ENCODE peak calls at places on chromosomes 6 and 20, in seven cellular contexts. One of them, this sample, is unnamed.

GRCh38 chr6:134550604-134551003 is 232.7 kb upstream of the SGK1 start:
- DNase-seq in pons: no peak
- DNase-seq in colonic mucosa: no peak
- DNase-seq in fibroblast of gingiva: peak
- DNase-seq in NCI-H1436: no peak
- DNase-seq in coronary artery: no peak
- DNase-seq in cardiac muscle cell: no peak
- DNase-seq in this sample: no peak

GRCh38 chr20:33811763-33812672 is 870 bp downstream of the CHMP4B start:
- DNase-seq in coronary artery: peak
- DNase-seq in colonic mucosa: no peak
- DNase-seq in cardiac muscle cell: peak
- DNase-seq in fibroblast of gingiva: peak
- DNase-seq in pons: peak
- DNase-seq in NCI-H1436: no peak
- DNase-seq in this sample: no peak

GRCh38 chr20:52124821-52125220 is 66.8 kb downstream of the ZFP64 start:
- DNase-seq in cardiac muscle cell: no peak
- DNase-seq in fibroblast of gingiva: no peak
- DNase-seq in coronary artery: no peak
- DNase-seq in pons: no peak
- DNase-seq in NCI-H1436: no peak
- DNase-seq in colonic mucosa: no peak
- DNase-seq in this sample: no peak

GRCh38 chr6:28207244-28208179 is 17.6 kb upstream of the ZSCAN9 start:
- DNase-seq in colonic mucosa: peak
- DNase-seq in cardiac muscle cell: peak
- DNase-seq in NCI-H1436: no peak
- DNase-seq in coronary artery: no peak
- DNase-seq in fibroblast of gingiva: peak
- DNase-seq in pons: no peak
- DNase-seq in this sample: no peak

GRCh38 chr20:17749979-17750721 is 50.4 kb downstream of the BANF2 start:
- DNase-seq in pons: no peak
- DNase-seq in fibroblast of gingiva: peak
- DNase-seq in NCI-H1436: no peak
- DNase-seq in coronary artery: no peak
- DNase-seq in cardiac muscle cell: no peak
- DNase-seq in colonic mucosa: peak
- DNase-seq in this sample: no peak

GRCh38 chr6:4909063-4909645 is 94.7 kb downstream of the RPP40 start:
- DNase-seq in coronary artery: no peak
- DNase-seq in colonic mucosa: no peak
- DNase-seq in NCI-H1436: no peak
- DNase-seq in pons: no peak
- DNase-seq in cardiac muscle cell: no peak
- DNase-seq in fibroblast of gingiva: no peak
- DNase-seq in this sample: no peak

GRCh38 chr20:3786126-3786484 is 435 bp downstream of the CENPB start:
- DNase-seq in coronary artery: no peak
- DNase-seq in fibroblast of gingiva: peak
- DNase-seq in cardiac muscle cell: peak
- DNase-seq in NCI-H1436: peak
- DNase-seq in colonic mucosa: no peak
- DNase-seq in pons: no peak
- DNase-seq in this sample: peak

GRCh38 chr6:33427585-33428218 is 7.8 kb downstream of the SYNGAP1 start:
- DNase-seq in NCI-H1436: peak
- DNase-seq in pons: no peak
- DNase-seq in coronary artery: no peak
- DNase-seq in fibroblast of gingiva: no peak
- DNase-seq in colonic mucosa: peak
- DNase-seq in cardiac muscle cell: peak
- DNase-seq in this sample: peak

GRCh38 chr20:23631981-23632710 is 5.6 kb downstream of the CST3 start:
- DNase-seq in cardiac muscle cell: no peak
- DNase-seq in fibroblast of gingiva: no peak
- DNase-seq in colonic mucosa: no peak
- DNase-seq in coronary artery: no peak
- DNase-seq in NCI-H1436: no peak
- DNase-seq in pons: peak
- DNase-seq in this sample: peak

GRCh38 chr6:97189767-97190166 is 93.2 kb downstream of the MMS22L start:
- DNase-seq in colonic mucosa: no peak
- DNase-seq in fibroblast of gingiva: peak
- DNase-seq in cardiac muscle cell: no peak
- DNase-seq in pons: no peak
- DNase-seq in coronary artery: no peak
- DNase-seq in NCI-H1436: no peak
- DNase-seq in this sample: no peak

GRCh38 chr6:45713981-45714685 is 301.5 kb downstream of the CLIC5 start:
- DNase-seq in cardiac muscle cell: no peak
- DNase-seq in fibroblast of gingiva: no peak
- DNase-seq in colonic mucosa: no peak
- DNase-seq in NCI-H1436: no peak
- DNase-seq in pons: no peak
- DNase-seq in coronary artery: no peak
- DNase-seq in this sample: no peak

GRCh38 chr6:44041461-44042260 is 85.6 kb downstream of the MRPL14 start:
- DNase-seq in cardiac muscle cell: no peak
- DNase-seq in colonic mucosa: no peak
- DNase-seq in pons: no peak
- DNase-seq in coronary artery: no peak
- DNase-seq in fibroblast of gingiva: peak
- DNase-seq in NCI-H1436: no peak
- DNase-seq in this sample: no peak

GRCh38 chr6:10719386-10720228 is 3.3 kb upstream of the TMEM14C start:
- DNase-seq in fibroblast of gingiva: no peak
- DNase-seq in NCI-H1436: no peak
- DNase-seq in pons: no peak
- DNase-seq in cardiac muscle cell: no peak
- DNase-seq in colonic mucosa: peak
- DNase-seq in coronary artery: no peak
- DNase-seq in this sample: no peak

GRCh38 chr6:25942561-25943147 is 12.2 kb upstream of the SLC17A2 start:
- DNase-seq in cardiac muscle cell: peak
- DNase-seq in NCI-H1436: peak
- DNase-seq in colonic mucosa: no peak
- DNase-seq in coronary artery: no peak
- DNase-seq in fibroblast of gingiva: peak
- DNase-seq in pons: peak
- DNase-seq in this sample: peak

GRCh38 chr6:128067446-128068109 is 166.7 kb upstream of the THEMIS start:
- DNase-seq in pons: peak
- DNase-seq in fibroblast of gingiva: no peak
- DNase-seq in cardiac muscle cell: no peak
- DNase-seq in colonic mucosa: no peak
- DNase-seq in NCI-H1436: no peak
- DNase-seq in coronary artery: no peak
- DNase-seq in this sample: no peak

GRCh38 chr20:49347156-49347555 is 69.3 kb upstream of the ZNFX1 start:
- DNase-seq in NCI-H1436: no peak
- DNase-seq in colonic mucosa: no peak
- DNase-seq in cardiac muscle cell: no peak
- DNase-seq in fibroblast of gingiva: no peak
- DNase-seq in coronary artery: no peak
- DNase-seq in pons: no peak
- DNase-seq in this sample: no peak

GRCh38 chr20:45293041-45294002 is 13.3 kb upstream of the RBPJL start:
- DNase-seq in NCI-H1436: peak
- DNase-seq in fibroblast of gingiva: peak
- DNase-seq in colonic mucosa: peak
- DNase-seq in pons: peak
- DNase-seq in cardiac muscle cell: peak
- DNase-seq in coronary artery: peak
- DNase-seq in this sample: peak

GRCh38 chr20:53045941-53046340 is 73.8 kb downstream of the TSHZ2 start:
- DNase-seq in coronary artery: no peak
- DNase-seq in cardiac muscle cell: peak
- DNase-seq in colonic mucosa: no peak
- DNase-seq in fibroblast of gingiva: no peak
- DNase-seq in pons: no peak
- DNase-seq in NCI-H1436: no peak
- DNase-seq in this sample: no peak

GRCh38 chr6:168608113-168608400 is 167.1 kb downstream of the SMOC2 start:
- DNase-seq in coronary artery: peak
- DNase-seq in fibroblast of gingiva: no peak
- DNase-seq in colonic mucosa: no peak
- DNase-seq in pons: no peak
- DNase-seq in cardiac muscle cell: no peak
- DNase-seq in NCI-H1436: no peak
- DNase-seq in this sample: no peak

GRCh38 chr6:21164768-21165326 is 428.7 kb upstream of the SOX4 start:
- DNase-seq in pons: no peak
- DNase-seq in coronary artery: no peak
- DNase-seq in fibroblast of gingiva: no peak
- DNase-seq in NCI-H1436: no peak
- DNase-seq in cardiac muscle cell: no peak
- DNase-seq in colonic mucosa: no peak
- DNase-seq in this sample: no peak

GRCh38 chr6:49516147-49516505 is 16.4 kb downstream of the GLYATL3 start:
- DNase-seq in fibroblast of gingiva: no peak
- DNase-seq in pons: no peak
- DNase-seq in colonic mucosa: no peak
- DNase-seq in NCI-H1436: no peak
- DNase-seq in cardiac muscle cell: no peak
- DNase-seq in coronary artery: no peak
- DNase-seq in this sample: no peak

GRCh38 chr20:38304845-38305447 is 990 bp downstream of the BPI start:
- DNase-seq in cardiac muscle cell: peak
- DNase-seq in colonic mucosa: peak
- DNase-seq in coronary artery: no peak
- DNase-seq in NCI-H1436: no peak
- DNase-seq in fibroblast of gingiva: peak
- DNase-seq in pons: peak
- DNase-seq in this sample: peak

GRCh38 chr20:15036938-15037337 is 699.5 kb upstream of the FLRT3 start:
- DNase-seq in NCI-H1436: no peak
- DNase-seq in pons: no peak
- DNase-seq in cardiac muscle cell: peak
- DNase-seq in fibroblast of gingiva: no peak
- DNase-seq in coronary artery: no peak
- DNase-seq in colonic mucosa: no peak
- DNase-seq in this sample: no peak

GRCh38 chr20:46118481-46119020 is 437 bp downstream of the CD40 start:
- DNase-seq in coronary artery: peak
- DNase-seq in fibroblast of gingiva: peak
- DNase-seq in cardiac muscle cell: no peak
- DNase-seq in NCI-H1436: no peak
- DNase-seq in colonic mucosa: peak
- DNase-seq in pons: peak
- DNase-seq in this sample: no peak

GRCh38 chr20:25061103-25061799 is 3.3 kb upstream of the ACSS1 start:
- DNase-seq in colonic mucosa: no peak
- DNase-seq in coronary artery: peak
- DNase-seq in pons: no peak
- DNase-seq in fibroblast of gingiva: no peak
- DNase-seq in cardiac muscle cell: no peak
- DNase-seq in NCI-H1436: no peak
- DNase-seq in this sample: no peak

GRCh38 chr6:156729248-156729647 is 47.9 kb upstream of the ARID1B start:
- DNase-seq in coronary artery: no peak
- DNase-seq in fibroblast of gingiva: peak
- DNase-seq in NCI-H1436: no peak
- DNase-seq in cardiac muscle cell: no peak
- DNase-seq in pons: no peak
- DNase-seq in colonic mucosa: no peak
- DNase-seq in this sample: no peak

GRCh38 chr6:39812853-39813533 is 20.8 kb downstream of the DAAM2 start:
- DNase-seq in NCI-H1436: peak
- DNase-seq in colonic mucosa: no peak
- DNase-seq in fibroblast of gingiva: peak
- DNase-seq in coronary artery: no peak
- DNase-seq in pons: peak
- DNase-seq in cardiac muscle cell: no peak
- DNase-seq in this sample: peak

GRCh38 chr20:47878601-47879004 is 93.3 kb upstream of the SULF2 start:
- DNase-seq in cardiac muscle cell: no peak
- DNase-seq in pons: no peak
- DNase-seq in colonic mucosa: no peak
- DNase-seq in fibroblast of gingiva: no peak
- DNase-seq in coronary artery: no peak
- DNase-seq in NCI-H1436: no peak
- DNase-seq in this sample: no peak

This sample was measured in midbrain.